ENCODE peak calls at places on chromosomes 7 and 10, in six cellular contexts. K, R, V, T, I and X are unnamed samples.

GRCh38 chr7:44646176-44646920 is 39.9 kb downstream of the OGDH start:
- DNase-seq in V (no peak), R (no peak), I (no peak), T (no peak), K (no peak), X (no peak)

GRCh38 chr10:121373411-121373810 is 224.8 kb downstream of the FGFR2 start:
- DNase-seq in I (no peak), R (no peak), V (no peak), K (no peak), T (no peak), X (no peak)

GRCh38 chr10:70475661-70476060 is 2.9 kb upstream of the PALD1 start:
- DNase-seq in K (no peak), I (no peak), V (no peak), T (no peak), R (peak; percentile 95), X (peak; percentile 77)

GRCh38 chr7:12518920-12519681 is 51.4 kb upstream of the SCIN start:
- DNase-seq in K (no peak), I (no peak), R (peak; percentile 32), T (peak; percentile 1), V (no peak), X (peak; percentile 20)

GRCh38 chr10:72688208-72688651 is 3.7 kb upstream of the MCU start:
- DNase-seq in T (peak; percentile 77), K (no peak), V (peak; percentile 57), I (no peak), R (peak; percentile 90), X (peak; percentile 62)

GRCh38 chr7:95772771-95773581 is 622 bp downstream of the DYNC1I1 start:
- DNase-seq in I (no peak), R (peak; percentile 16), T (no peak), V (no peak), K (no peak), X (no peak)

GRCh38 chr10:131841669-131842139 is 59.1 kb upstream of the PPP2R2D start:
- DNase-seq in K (no peak), T (no peak), V (no peak), R (no peak), I (no peak), X (no peak)

GRCh38 chr7:89728550-89728949 is 425.7 kb upstream of the STEAP1 start:
- DNase-seq in K (no peak), T (no peak), V (no peak), I (no peak), R (no peak), X (no peak)

GRCh38 chr7:15104411-15105092 is 202.0 kb upstream of the DGKB start:
- DNase-seq in V (no peak), R (no peak), K (no peak), I (no peak), T (no peak), X (no peak)

GRCh38 chr7:36299882-36300341 is 89.8 kb upstream of the ANLN start:
- DNase-seq in I (no peak), T (no peak), V (no peak), K (no peak), R (no peak), X (no peak)
- TF ChIP-seq CTCF in I (no peak), T (no peak), V (no peak), K (no peak), R (no peak), X (no peak)

GRCh38 chr7:110001254-110001938 is 1089.5 kb upstream of the LRRN3 start:
- DNase-seq in I (no peak), V (no peak), K (no peak), R (no peak), T (no peak), X (no peak)

GRCh38 chr7:110007316-110007910 is 1083.5 kb upstream of the LRRN3 start:
- DNase-seq in I (no peak), K (no peak), R (peak; percentile 75), T (no peak), V (no peak), X (peak; percentile 6)

GRCh38 chr7:109997837-109998236 is 1093.1 kb upstream of the LRRN3 start:
- DNase-seq in I (no peak), R (no peak), K (no peak), V (no peak), T (no peak), X (no peak)

GRCh38 chr7:110003827-110004226 is 1087.1 kb upstream of the LRRN3 start:
- DNase-seq in K (no peak), V (no peak), T (no peak), I (no peak), R (peak; percentile 26), X (peak; percentile 8)
- TF ChIP-seq CTCF in K (no peak), V (no peak), T (no peak), I (no peak), R (peak; percentile 32), X (no peak)

GRCh38 chr10:51905050-51905449 is 205.7 kb upstream of the CSTF2T start:
- DNase-seq in T (no peak), R (no peak), K (no peak), I (no peak), V (no peak), X (no peak)

GRCh38 chr10:51911721-51912120 is 212.3 kb upstream of the CSTF2T start:
- DNase-seq in T (no peak), I (no peak), R (no peak), K (no peak), V (no peak), X (no peak)

GRCh38 chr10:51910596-51910995 is 211.2 kb upstream of the CSTF2T start:
- DNase-seq in T (no peak), V (no peak), K (no peak), R (no peak), I (no peak), X (no peak)

GRCh38 chr10:51910189-51910588 is 210.8 kb upstream of the CSTF2T start:
- DNase-seq in R (no peak), I (no peak), V (no peak), K (no peak), T (no peak), X (no peak)

DNA sequence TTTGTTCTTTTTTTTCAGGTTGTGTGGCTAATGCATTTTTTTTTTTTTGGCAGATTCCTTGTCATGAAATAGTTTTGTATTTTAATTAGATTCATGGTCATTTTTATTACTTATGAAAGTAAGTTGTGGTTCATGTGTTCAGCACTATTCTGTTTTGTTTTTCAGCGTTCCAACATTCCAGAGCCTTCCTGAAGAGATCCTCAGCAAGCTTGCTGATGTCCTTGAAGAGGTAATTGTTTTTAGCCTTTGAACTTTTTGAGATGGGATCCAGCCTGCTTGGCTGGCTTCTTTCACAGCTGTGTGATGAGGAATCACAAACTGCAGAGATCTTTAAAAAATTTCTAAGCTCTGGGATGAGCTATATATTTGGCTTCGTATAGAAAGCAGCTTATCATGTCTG is 207.9 kb upstream of the CSTF2T start:
- DNase-seq in I (no peak), K (no peak), V (no peak), T (no peak), R (no peak), X (no peak)
- TF ChIP-seq CTCF in I (no peak), K (no peak), V (no peak), T (no peak), R (no peak), X (no peak)

GRCh38 chr7:116583653-116584052 is 58.8 kb downstream of the CAV1 start:
- DNase-seq in R (no peak), I (no peak), K (peak; percentile 52), V (no peak), T (no peak), X (no peak)
- TF ChIP-seq CTCF in R (no peak), I (no peak), K (no peak), V (no peak), T (no peak), X (no peak)

GRCh38 chr7:9102846-9103245 is 669.4 kb downstream of the NXPH1 start:
- DNase-seq in V (no peak), K (no peak), T (no peak), R (no peak), I (no peak), X (no peak)

GRCh38 chr7:9106747-9107146 is 673.3 kb downstream of the NXPH1 start:
- DNase-seq in T (no peak), V (no peak), I (no peak), R (no peak), K (no peak), X (no peak)
- TF ChIP-seq CTCF in T (no peak), V (no peak), I (no peak), R (no peak), K (no peak), X (no peak)

DNA sequence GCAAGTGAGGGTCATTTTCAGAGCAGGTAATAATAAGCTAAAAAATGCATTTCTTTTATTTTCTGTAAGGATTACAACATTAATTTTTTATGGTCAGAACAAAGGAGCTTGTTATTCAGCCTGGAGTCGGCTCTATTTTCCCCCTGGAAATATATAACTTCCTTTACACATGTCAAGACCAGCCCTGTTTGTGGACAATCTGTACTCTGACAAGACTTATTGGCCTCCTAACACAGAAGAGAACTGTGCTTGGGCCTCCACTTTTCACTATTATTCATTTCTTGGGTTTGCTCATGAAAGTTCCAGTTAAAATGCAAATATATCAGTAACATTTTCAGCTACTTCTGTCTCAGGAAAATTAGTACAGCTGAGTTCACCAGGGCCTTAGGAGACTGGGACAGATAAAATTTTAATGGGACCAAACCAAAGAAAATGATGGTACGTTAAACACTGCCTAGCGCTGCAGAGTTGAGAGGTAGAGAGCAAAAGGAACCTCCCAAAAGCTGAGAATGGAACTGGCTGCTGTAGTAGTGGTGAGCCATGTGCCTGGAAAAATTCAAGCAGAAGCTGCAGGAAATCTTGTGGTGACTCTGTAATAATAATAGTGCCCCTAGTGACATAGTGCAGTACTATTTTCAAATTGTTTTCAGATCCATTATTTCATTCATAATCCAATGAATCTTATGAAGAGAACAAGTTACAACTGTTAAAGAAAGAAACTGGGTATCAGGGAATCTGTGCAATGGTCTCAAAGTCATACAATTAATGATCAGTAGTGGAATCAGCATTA is 227.2 kb upstream of the KIAA1217 start:
- DNase-seq in T (no peak), I (no peak), K (no peak), R (no peak), V (no peak), X (no peak)
- TF ChIP-seq CTCF in T (no peak), I (no peak), K (no peak), R (no peak), V (no peak), X (no peak)

GRCh38 chr10:51371725-51372124 is 297.4 kb downstream of the PRKG1 start:
- DNase-seq in K (no peak), T (no peak), I (no peak), R (no peak), V (no peak), X (no peak)

GRCh38 chr10:51366044-51366443 is 291.8 kb downstream of the PRKG1 start:
- DNase-seq in T (no peak), V (no peak), K (no peak), R (no peak), I (no peak), X (no peak)

GRCh38 chr10:51367120-51367519 is 292.8 kb downstream of the PRKG1 start:
- DNase-seq in V (no peak), K (no peak), R (no peak), T (no peak), I (no peak), X (no peak)

GRCh38 chr10:51369903-51370302 is 295.6 kb downstream of the PRKG1 start:
- DNase-seq in T (peak; percentile 20), V (no peak), I (no peak), K (no peak), R (peak; percentile 35), X (peak; percentile 5)

GRCh38 chr10:51368943-51369342 is 294.7 kb downstream of the PRKG1 start:
- DNase-seq in T (no peak), K (no peak), R (no peak), I (no peak), V (no peak), X (peak; percentile 33)
- TF ChIP-seq CTCF in T (peak; percentile 25), K (no peak), R (peak; percentile 21), I (no peak), V (no peak), X (peak; percentile 32)